ENCODE peak calls at places on chromosomes 6 and 20, in six cellular contexts. D is activated naive CD8-positive, alpha-beta T cell treated with anti-CD3 and anti-CD28 coated beads, Interleukin-2, amount 50 U/mL, for 16 hours; U is activated naive CD4-positive, alpha-beta T cell treated with anti-CD3 and anti-CD28 coated beads for 36 hours; G is stimulated activated CD4-positive, alpha-beta T cell treated with anti-CD3 and anti-CD28 coated beads, Interleukin-4, amount 100 ng/mL, for 48 hours; E is progenitor cell of endocrine pancreas; H is A549. W is an unnamed sample.

GRCh38 chr6:41331401-41332150 is 3.8 kb upstream of the NCR2 start:
- DNase-seq in D (no peak), E (no peak), H (no peak), G (no peak), U (no peak), W (peak)

GRCh38 chr20:58478141-58478805 is 36.9 kb downstream of the APCDD1L start:
- DNase-seq in D (no peak), U (no peak), G (no peak), E (no peak), H (no peak), W (no peak)

GRCh38 chr6:583116-583515 is 73.8 kb downstream of the HUS1B start:
- DNase-seq in D (no peak), U (no peak), H (no peak), G (no peak), E (no peak), W (no peak)

GRCh38 chr20:62632575-62632974 is 9.7 kb upstream of the SLCO4A1 start:
- DNase-seq in H (no peak), D (no peak), U (no peak), G (no peak), E (no peak), W (no peak)

GRCh38 chr6:52576392-52577021 is 353 bp downstream of the TRAM2 start:
- DNase-seq in E (peak), G (peak), H (peak), U (peak), D (peak), W (no peak)

GRCh38 chr20:21182832-21183563 is 57.1 kb downstream of the KIZ start:
- DNase-seq in G (no peak), E (no peak), H (peak), U (no peak), D (no peak), W (no peak)

GRCh38 chr20:36440370-36441026 is 100.8 kb upstream of the MYL9 start:
- DNase-seq in G (no peak), H (no peak), E (no peak), D (no peak), U (no peak), W (no peak)

GRCh38 chr20:10619427-10619826 is 54.4 kb downstream of the JAG1 start:
- DNase-seq in E (no peak), H (peak), G (no peak), U (no peak), D (no peak), W (no peak)

GRCh38 chr6:89371849-89372505 is 19.5 kb upstream of the UBE2J1 start:
- DNase-seq in E (peak), G (peak), D (peak), H (peak), U (peak), W (peak)

GRCh38 chr6:128343666-128344065 is 176.7 kb downstream of the PTPRK start:
- DNase-seq in H (no peak), E (no peak), D (no peak), G (no peak), U (no peak), W (no peak)

GRCh38 chr20:57659131-57659788 is 39.0 kb upstream of the ZBP1 start:
- DNase-seq in G (no peak), U (no peak), D (no peak), H (no peak), E (no peak), W (peak)

GRCh38 chr6:5566718-5567117 is 305.4 kb downstream of the FARS2 start:
- DNase-seq in D (no peak), H (no peak), E (no peak), G (no peak), U (no peak), W (no peak)

GRCh38 chr6:14110001-14110818 is 7.4 kb upstream of the CD83 start:
- DNase-seq in D (no peak), U (peak), E (no peak), G (no peak), H (no peak), W (no peak)

W was measured in ecto neural progenitor cell.